ENCODE peak calls at places on chromosomes 12 and 14, in seven cellular contexts. F is NCI-H146; V is AML-193; R is bronchial epithelial cell; K is OCI-M1; A is left lung; Q is activated CD4-positive, alpha-beta T cell treated with anti-CD3 and anti-CD28 coated beads, Interleukin-2, amount 10 ng/mL, durations not matched to agents 7 days and 5 days. C is an unnamed sample.

GRCh38 chr14:30005114-30005698 is 77.6 kb upstream of the PRKD1 start:
- DNase-seq in R (peak; percentile 65), Q (no peak), A (no peak), F (peak; percentile 42), K (peak; percentile 60), V (peak; percentile 36), C (no peak)

GRCh38 chr14:74258705-74259035 is 19.4 kb downstream of the VSX2 start:
- DNase-seq in A (no peak), V (no peak), R (no peak), K (no peak), F (no peak), Q (no peak), C (no peak)

GRCh38 chr12:119809023-119809422 is 68.1 kb downstream of the CIT start:
- DNase-seq in V (no peak), K (peak; percentile 22), Q (no peak), A (no peak), F (no peak), R (no peak), C (no peak)

GRCh38 chr14:20998674-20999366 is at the start of gene SLC39A2:
- DNase-seq in Q (no peak), F (no peak), V (peak; percentile 7), K (no peak), R (peak; percentile 89), A (peak; percentile 69), C (no peak)

GRCh38 chr14:80658733-80659132 is 282.8 kb downstream of the CEP128 start:
- DNase-seq in Q (no peak), R (no peak), A (no peak), K (no peak), F (no peak), V (no peak), C (no peak)

GRCh38 chr14:64755661-64756265 is 51.5 kb downstream of the PLEKHG3 start:
- DNase-seq in F (no peak), K (no peak), V (no peak), Q (peak; percentile 63), A (no peak), R (peak; percentile 95), C (no peak)

GRCh38 chr12:52437508-52437907 is 3.3 kb upstream of the KRT75 start:
- DNase-seq in A (no peak), V (no peak), R (no peak), Q (no peak), F (peak; percentile 39), K (no peak), C (peak; percentile 77)

GRCh38 chr14:101400815-101401214 is 160.5 kb upstream of the DIO3 start:
- DNase-seq in V (no peak), Q (no peak), R (no peak), A (no peak), F (no peak), K (no peak), C (no peak)

GRCh38 chr14:64008016-64008415 is 155.2 kb downstream of the SYNE2 start:
- DNase-seq in K (no peak), Q (no peak), R (no peak), F (no peak), V (no peak), A (no peak), C (no peak)

GRCh38 chr14:24298892-24299254 is 707 bp downstream of the DHRS1 start:
- DNase-seq in K (peak; percentile 32), Q (no peak), V (no peak), R (peak; percentile 92), F (no peak), A (no peak), C (no peak)

GRCh38 chr14:34250959-34251358 is 211.1 kb downstream of the SPTSSA start:
- DNase-seq in K (no peak), R (no peak), V (no peak), A (no peak), Q (no peak), F (no peak), C (no peak)

GRCh38 chr12:27870939-27871338 is 90.9 kb upstream of the MANSC4 start:
- DNase-seq in K (no peak), R (no peak), Q (no peak), V (no peak), A (no peak), F (no peak), C (no peak)

GRCh38 chr12:57852620-57853509 is 6.3 kb upstream of the CTDSP2 start:
- DNase-seq in R (no peak), A (peak; percentile 60), V (no peak), K (no peak), Q (no peak), F (peak; percentile 50), C (no peak)

C was measured in suprapubic skin.